ENCODE peak calls at places on chromosomes 5 and 9, in nine cellular contexts. D, R, Z, G, A, O, Y, E and Q are unnamed samples.

GRCh38 chr5:81838307-81838906 is 87.5 kb upstream of the SSBP2 start:
- DNase-seq in A (no peak), Z (peak), D (peak), E (peak), G (peak), Y (no peak), O (peak), R (no peak), Q (peak)

GRCh38 chr9:37943329-37944265 is 39.7 kb upstream of the SLC25A51 start:
- DNase-seq in O (peak), Z (peak), D (no peak), G (no peak), Y (no peak), E (peak), R (no peak), A (peak), Q (peak)

GRCh38 chr5:160339406-160340140 is 27.2 kb upstream of the CCNJL start:
- DNase-seq in D (no peak), R (no peak), Y (no peak), G (no peak), O (no peak), Z (no peak), E (no peak), A (no peak), Q (no peak)

GRCh38 chr5:105350406-105351140 is 1788.0 kb upstream of the NUDT12 start:
- DNase-seq in R (no peak), E (peak), D (no peak), Z (no peak), A (no peak), G (no peak), O (no peak), Y (no peak), Q (no peak)

GRCh38 chr5:28542968-28543367 is 1504.6 kb upstream of the CDH9 start:
- DNase-seq in D (peak), G (no peak), O (peak), R (no peak), E (peak), Z (no peak), A (no peak), Y (no peak), Q (no peak)

GRCh38 chr9:34185778-34186551 is 7.1 kb downstream of the UBAP1 start:
- DNase-seq in D (peak), Y (peak), O (peak), Z (no peak), E (peak), G (peak), A (no peak), R (no peak), Q (peak)

GRCh38 chr5:1312993-1313833 is 18.3 kb upstream of the TERT start:
- DNase-seq in O (no peak), Z (peak), R (no peak), G (no peak), D (peak), Y (peak), E (no peak), A (no peak), Q (no peak)

GRCh38 chr5:138054863-138055558 is 22.1 kb upstream of the FAM13B start:
- DNase-seq in E (no peak), R (no peak), G (no peak), O (peak), D (no peak), Z (no peak), A (no peak), Y (no peak), Q (no peak)

GRCh38 chr9:126545116-126545515 is 68.6 kb upstream of the LMX1B start:
- DNase-seq in Z (no peak), G (no peak), Y (no peak), O (no peak), E (no peak), A (no peak), D (no peak), R (no peak), Q (no peak)

GRCh38 chr5:56072863-56073777 is 78.4 kb upstream of the IL6ST start:
- DNase-seq in G (no peak), Z (no peak), Y (no peak), E (no peak), D (no peak), O (no peak), A (no peak), R (no peak), Q (no peak)

GRCh38 chr5:84383816-84384603 is 670 bp downstream of the EDIL3 start:
- DNase-seq in O (peak), E (peak), D (peak), Z (no peak), Y (peak), A (peak), R (no peak), G (peak), Q (peak)

GRCh38 chr9:88530051-88530450 is 4.9 kb upstream of the NXNL2 start:
- DNase-seq in E (no peak), R (no peak), Y (no peak), A (no peak), O (peak), Z (no peak), D (peak), G (no peak), Q (no peak)

GRCh38 chr5:105812356-105812755 is 1858.4 kb downstream of the EFNA5 start:
- DNase-seq in E (no peak), O (peak), G (no peak), A (no peak), D (no peak), Z (no peak), R (no peak), Y (no peak), Q (no peak)

GRCh38 chr5:10506535-10506934 is 57.3 kb upstream of the ANKRD33B start:
- DNase-seq in R (no peak), Y (no peak), D (no peak), G (no peak), O (no peak), Z (no peak), E (no peak), A (no peak), Q (no peak)

GRCh38 chr5:14665110-14665822 is 748 bp downstream of the OTULIN start:
- DNase-seq in O (peak), R (no peak), A (peak), E (peak), Y (peak), D (peak), Z (peak), G (peak), Q (no peak)

GRCh38 chr5:159463590-159464321 is 133.5 kb upstream of the IL12B start:
- DNase-seq in E (no peak), D (no peak), G (peak), O (peak), A (no peak), Z (peak), R (no peak), Y (no peak), Q (peak)

GRCh38 chr5:88830567-88830966 is 52.4 kb downstream of the MEF2C start:
- DNase-seq in R (no peak), Y (no peak), E (no peak), O (no peak), G (no peak), Z (no peak), A (no peak), D (no peak), Q (no peak)

GRCh38 chr5:82045526-82046267 is 73.9 kb downstream of the ATG10 start:
- DNase-seq in A (no peak), Y (no peak), G (no peak), R (no peak), E (peak), Z (no peak), O (peak), D (no peak), Q (no peak)

GRCh38 chr5:57324888-57325287 is 151.0 kb downstream of the GPBP1 start:
- DNase-seq in E (peak), A (no peak), R (no peak), D (no peak), O (no peak), G (peak), Z (no peak), Y (no peak), Q (no peak)

GRCh38 chr9:94144394-94144793 is 60.1 kb downstream of the PTPDC1 start:
- DNase-seq in G (peak), E (no peak), O (peak), D (no peak), Z (no peak), Y (no peak), A (no peak), R (no peak), Q (no peak)

GRCh38 chr9:120587357-120587756 is 7.4 kb upstream of the CDK5RAP2 start:
- DNase-seq in R (no peak), Z (no peak), D (no peak), E (peak), Y (no peak), O (no peak), A (no peak), G (no peak), Q (no peak)

GRCh38 chr9:7172445-7173115 is 414.8 kb downstream of the KDM4C start:
- DNase-seq in D (no peak), Z (no peak), G (no peak), R (no peak), O (peak), A (no peak), E (peak), Y (no peak), Q (no peak)

GRCh38 chr9:17159469-17159868 is 24.6 kb downstream of the CNTLN start:
- DNase-seq in O (no peak), D (no peak), A (no peak), Z (no peak), Y (no peak), E (no peak), R (no peak), G (no peak), Q (no peak)

GRCh38 chr9:21696411-21696865 is 106.0 kb upstream of the MTAP start:
- DNase-seq in Y (peak), G (no peak), R (no peak), A (no peak), D (no peak), O (peak), E (no peak), Z (no peak), Q (peak)

GRCh38 chr5:139382781-139383180 is 316 bp downstream of the SLC23A1 start:
- DNase-seq in O (no peak), Y (no peak), Z (no peak), E (no peak), D (no peak), G (no peak), A (no peak), R (no peak), Q (no peak)

GRCh38 chr5:82595083-82595482 is 316.9 kb upstream of the RPS23 start:
- DNase-seq in O (no peak), D (no peak), Y (no peak), R (no peak), G (peak), A (no peak), Z (peak), E (no peak), Q (no peak)

GRCh38 chr5:33827335-33827734 is 64.5 kb downstream of the ADAMTS12 start:
- DNase-seq in O (no peak), E (no peak), R (no peak), D (no peak), Y (no peak), G (no peak), A (no peak), Z (no peak), Q (no peak)

GRCh38 chr9:97705354-97705950 is 8.3 kb upstream of the XPA start:
- DNase-seq in D (peak), R (no peak), G (no peak), O (peak), Y (no peak), E (no peak), Z (no peak), A (no peak), Q (no peak)

GRCh38 chr9:38216572-38216971 is 147.5 kb upstream of the SHB start:
- DNase-seq in Y (no peak), R (no peak), O (no peak), D (no peak), A (no peak), G (no peak), Z (no peak), E (no peak), Q (no peak)

GRCh38 chr5:89930591-89931383 is 478.8 kb downstream of the CETN3 start:
- DNase-seq in Y (peak), D (no peak), A (no peak), G (no peak), R (no peak), Z (no peak), E (peak), O (peak), Q (peak)

GRCh38 chr5:113183694-113184093 is 207.1 kb downstream of the DCP2 start:
- DNase-seq in D (no peak), G (no peak), E (no peak), R (no peak), Z (no peak), A (no peak), O (no peak), Y (no peak), Q (no peak)

GRCh38 chr9:92850898-92851297 is 26.9 kb downstream of the ZNF484 start:
- DNase-seq in Y (no peak), R (no peak), Z (no peak), D (peak), E (no peak), O (no peak), A (no peak), G (no peak), Q (no peak)

GRCh38 chr9:91951944-91952520 is 2.0 kb upstream of the ROR2 start:
- DNase-seq in Y (no peak), O (peak), E (no peak), Z (no peak), A (no peak), R (no peak), G (no peak), D (peak), Q (no peak)

GRCh38 chr5:142922223-142922952 is 152.2 kb downstream of the ARHGAP26 start:
- DNase-seq in Z (no peak), A (no peak), E (peak), O (peak), R (no peak), Y (peak), D (peak), G (peak), Q (peak)

GRCh38 chr5:142924135-142924883 is 154.1 kb downstream of the ARHGAP26 start:
- DNase-seq in G (no peak), E (peak), R (no peak), Z (no peak), Y (no peak), D (peak), O (peak), A (no peak), Q (peak)

GRCh38 chr5:142929602-142930001 is 159.4 kb downstream of the ARHGAP26 start:
- DNase-seq in Y (no peak), G (no peak), R (no peak), A (no peak), D (peak), E (no peak), O (peak), Z (no peak), Q (no peak)

GRCh38 chr5:142926549-142926948 is 156.4 kb downstream of the ARHGAP26 start:
- DNase-seq in A (no peak), Y (no peak), Z (no peak), E (no peak), G (no peak), D (no peak), R (no peak), O (no peak), Q (no peak)

DNA sequence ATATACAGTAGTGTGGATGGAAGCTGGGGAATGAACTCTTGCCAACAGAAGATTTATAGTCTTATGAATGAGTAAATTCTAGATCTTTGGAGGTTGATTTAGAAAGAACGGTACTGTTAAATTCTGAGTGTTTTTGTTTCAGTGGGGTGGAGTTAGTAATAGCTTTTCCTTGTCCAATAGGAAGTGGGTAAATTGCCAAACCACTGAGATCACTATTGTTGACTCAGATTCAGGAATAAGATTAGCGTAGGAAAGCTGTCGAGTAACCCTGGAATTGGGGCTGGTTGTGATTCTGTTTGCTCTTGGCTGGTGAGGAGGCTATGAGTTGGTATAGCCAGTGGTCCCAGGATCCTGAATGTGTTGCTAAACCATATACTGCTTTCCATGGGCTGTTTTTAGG is 155.6 kb downstream of the ARHGAP26 start:
- DNase-seq in D (no peak), Z (no peak), G (no peak), O (peak), A (no peak), R (no peak), Y (no peak), E (no peak), Q (peak)
- H3K4me3 ChIP-seq in D (no peak), Z (no peak), G (no peak), O (no peak), A (no peak), R (no peak), Y (no peak), E (no peak), Q (no peak)

DNA sequence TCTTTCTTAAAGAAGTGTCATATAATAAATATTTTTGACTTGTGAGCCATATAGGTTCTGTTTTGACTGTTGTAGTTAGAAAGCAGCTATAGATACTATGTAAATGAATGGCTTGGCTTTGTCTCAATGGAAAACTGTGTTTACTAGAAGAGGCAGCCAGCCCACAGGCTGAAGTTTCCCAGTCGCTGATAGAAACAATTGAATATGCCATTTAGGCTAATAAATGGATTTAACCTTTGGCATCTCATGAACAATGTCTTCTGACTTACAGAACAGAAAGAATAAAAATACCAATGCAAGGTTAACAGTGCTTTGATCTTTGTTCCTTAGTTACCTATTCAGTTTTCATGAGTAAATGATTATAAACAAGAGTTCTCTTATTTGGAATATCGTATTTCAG is 120.6 kb downstream of the PAM start:
- DNase-seq in D (no peak), A (no peak), Z (no peak), G (no peak), R (no peak), E (no peak), O (no peak), Y (no peak), Q (no peak)
- H3K4me3 ChIP-seq in D (no peak), A (no peak), Z (no peak), G (no peak), R (no peak), E (no peak), O (no peak), Y (no peak), Q (no peak)

GRCh38 chr5:54525692-54526091 is 8.1 kb downstream of the SNX18 start:
- DNase-seq in O (no peak), Z (no peak), R (no peak), Y (no peak), E (no peak), G (no peak), A (no peak), D (no peak), Q (no peak)
- H3K4me3 ChIP-seq in O (no peak), Z (no peak), R (no peak), Y (no peak), E (no peak), G (no peak), A (no peak), D (no peak), Q (peak)

DNA sequence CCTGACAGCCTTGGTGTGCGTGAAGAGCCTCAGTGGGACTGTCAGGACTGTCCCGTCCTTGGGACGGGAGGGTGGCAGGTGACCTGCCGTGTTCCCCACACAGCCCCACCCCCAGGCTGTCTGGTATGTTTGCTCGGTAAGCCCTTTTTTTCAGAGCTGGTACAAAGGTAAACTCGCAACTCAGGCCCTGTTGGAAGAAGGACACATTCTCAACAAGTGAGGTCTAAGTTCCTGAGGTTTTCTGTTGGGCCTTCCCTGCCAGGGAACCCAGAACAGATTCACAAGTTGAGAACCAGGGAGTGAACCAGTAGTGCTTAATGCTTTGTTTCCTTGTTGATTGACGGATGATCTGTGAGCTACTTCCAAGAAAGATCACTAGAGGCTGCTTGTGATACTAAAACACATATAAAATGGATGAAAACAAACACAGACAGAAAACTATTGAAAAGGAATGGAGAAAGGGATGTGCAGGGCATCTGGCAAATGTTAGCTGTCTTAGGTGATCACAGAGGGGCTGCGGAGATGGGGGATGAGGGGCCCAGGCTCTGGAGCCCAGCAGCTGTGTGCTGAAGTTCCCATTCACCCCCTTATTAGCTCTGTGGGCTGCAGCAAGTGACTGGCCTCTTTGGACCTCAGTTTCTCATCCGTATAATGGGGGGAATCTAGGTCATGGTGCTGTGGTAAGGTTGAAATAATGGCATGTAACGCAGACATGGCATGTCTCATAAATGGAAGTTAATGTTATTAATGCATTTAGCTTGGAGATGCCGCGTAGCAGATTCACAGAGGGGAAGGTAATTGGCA is 2.7 kb downstream of the NDST1 start:
- DNase-seq in Z (peak), E (no peak), A (no peak), R (no peak), G (peak), O (no peak), D (no peak), Y (no peak), Q (no peak)
- H3K4me3 ChIP-seq in Z (no peak), E (no peak), A (no peak), R (no peak), G (no peak), O (no peak), D (no peak), Y (no peak), Q (no peak)

GRCh38 chr5:170362625-170363024 is 26.5 kb downstream of the KCNMB1 start:
- DNase-seq in Y (no peak), R (no peak), G (no peak), E (no peak), A (no peak), Z (no peak), O (no peak), D (no peak), Q (no peak)
- H3K4me3 ChIP-seq in Y (no peak), R (no peak), G (no peak), E (no peak), A (no peak), Z (no peak), O (no peak), D (no peak), Q (no peak)

GRCh38 chr5:179778591-179778990 is 15.2 kb upstream of the LTC4S start:
- DNase-seq in E (no peak), O (no peak), R (no peak), D (no peak), G (no peak), Y (no peak), A (no peak), Z (no peak), Q (no peak)

GRCh38 chr5:179781846-179782245 is 11.9 kb upstream of the LTC4S start:
- DNase-seq in G (no peak), E (no peak), Y (no peak), O (no peak), D (no peak), R (no peak), Z (no peak), A (no peak), Q (no peak)

GRCh38 chr5:179777909-179778308 is 15.9 kb upstream of the LTC4S start:
- DNase-seq in O (no peak), E (no peak), A (no peak), Z (no peak), Y (no peak), D (peak), R (no peak), G (no peak), Q (no peak)

GRCh38 chr5:179780343-179780742 is 13.4 kb upstream of the LTC4S start:
- DNase-seq in Y (no peak), E (no peak), O (peak), G (no peak), A (no peak), D (peak), R (no peak), Z (no peak), Q (no peak)

DNA sequence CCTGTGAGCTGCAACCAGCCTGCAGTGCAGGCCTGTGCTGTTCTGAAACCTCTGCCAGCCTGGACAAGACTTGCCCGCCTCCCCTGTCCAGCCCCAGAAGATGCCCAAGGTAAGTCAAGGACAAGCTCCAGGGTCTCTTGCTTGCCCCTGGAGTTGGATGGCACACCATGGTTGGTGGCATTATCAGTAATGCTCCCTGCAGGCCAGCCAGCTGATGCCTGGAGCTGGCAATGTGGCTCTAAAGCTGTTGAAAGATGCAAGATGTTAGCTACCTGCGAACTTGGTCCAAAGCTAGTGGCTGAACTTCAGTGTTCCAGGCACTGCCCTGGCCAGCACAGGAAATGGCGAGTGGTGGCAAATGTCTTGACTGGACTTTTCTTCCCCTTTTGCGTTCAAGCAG is 14.0 kb upstream of the LTC4S start:
- DNase-seq in G (no peak), Y (no peak), R (no peak), O (no peak), Z (no peak), A (no peak), E (no peak), D (no peak), Q (no peak)
- H3K4me3 ChIP-seq in G (no peak), Y (no peak), R (no peak), O (no peak), Z (no peak), A (no peak), E (no peak), D (no peak), Q (no peak)